ENCODE peak calls at places on chromosomes 2 and 18, in ten cellular contexts. One of them, this sample, is unnamed.

GRCh38 chr2:39109543-39109942 is 11.3 kb downstream of the SOS1 start:
- DNase-seq in fibroblast of lung: no peak
- DNase-seq in fibroblast of villous mesenchyme: no peak
- DNase-seq in HFF-Myc: no peak
- DNase-seq in endothelial cell of umbilical vein: no peak
- DNase-seq in spleen: no peak
- DNase-seq in lower leg skin: no peak
- DNase-seq in thoracic aorta: no peak
- DNase-seq in cardiac muscle cell: no peak
- DNase-seq in AG04449: no peak
- DNase-seq in this sample: no peak

GRCh38 chr2:215171151-215171550 is 32.7 kb upstream of the ABCA12 start:
- DNase-seq in fibroblast of lung: peak
- DNase-seq in fibroblast of villous mesenchyme: peak
- DNase-seq in HFF-Myc: no peak
- DNase-seq in endothelial cell of umbilical vein: no peak
- DNase-seq in spleen: no peak
- DNase-seq in lower leg skin: no peak
- DNase-seq in thoracic aorta: no peak
- DNase-seq in cardiac muscle cell: peak
- DNase-seq in AG04449: no peak
- DNase-seq in this sample: peak

GRCh38 chr18:24039666-24040065 is 25.1 kb downstream of the TTC39C start:
- DNase-seq in fibroblast of lung: no peak
- DNase-seq in fibroblast of villous mesenchyme: no peak
- DNase-seq in HFF-Myc: no peak
- DNase-seq in endothelial cell of umbilical vein: no peak
- DNase-seq in spleen: no peak
- DNase-seq in lower leg skin: no peak
- DNase-seq in thoracic aorta: no peak
- DNase-seq in cardiac muscle cell: no peak
- DNase-seq in AG04449: no peak
- DNase-seq in this sample: no peak

GRCh38 chr2:231521443-231521842 is 8.8 kb downstream of the NMUR1 start:
- DNase-seq in fibroblast of lung: no peak
- DNase-seq in fibroblast of villous mesenchyme: no peak
- DNase-seq in HFF-Myc: no peak
- DNase-seq in endothelial cell of umbilical vein: no peak
- DNase-seq in spleen: no peak
- DNase-seq in lower leg skin: no peak
- DNase-seq in thoracic aorta: no peak
- DNase-seq in cardiac muscle cell: no peak
- DNase-seq in AG04449: no peak
- DNase-seq in this sample: no peak

GRCh38 chr2:166960702-166961101 is 72.4 kb downstream of the XIRP2 start:
- DNase-seq in fibroblast of lung: no peak
- DNase-seq in fibroblast of villous mesenchyme: no peak
- DNase-seq in HFF-Myc: no peak
- DNase-seq in endothelial cell of umbilical vein: no peak
- DNase-seq in spleen: no peak
- DNase-seq in lower leg skin: no peak
- DNase-seq in thoracic aorta: no peak
- DNase-seq in cardiac muscle cell: no peak
- DNase-seq in AG04449: no peak
- DNase-seq in this sample: no peak

GRCh38 chr2:224257176-224257575 is 144.7 kb downstream of the FAM124B start:
- DNase-seq in fibroblast of lung: no peak
- DNase-seq in fibroblast of villous mesenchyme: no peak
- DNase-seq in HFF-Myc: no peak
- DNase-seq in endothelial cell of umbilical vein: no peak
- DNase-seq in spleen: no peak
- DNase-seq in lower leg skin: no peak
- DNase-seq in thoracic aorta: no peak
- DNase-seq in cardiac muscle cell: no peak
- DNase-seq in AG04449: no peak
- DNase-seq in this sample: no peak

GRCh38 chr18:74522635-74523548 is 11.4 kb upstream of the CNDP1 start:
- DNase-seq in fibroblast of lung: no peak
- DNase-seq in fibroblast of villous mesenchyme: peak
- DNase-seq in HFF-Myc: no peak
- DNase-seq in endothelial cell of umbilical vein: no peak
- DNase-seq in spleen: peak
- DNase-seq in lower leg skin: no peak
- DNase-seq in thoracic aorta: no peak
- DNase-seq in cardiac muscle cell: no peak
- DNase-seq in AG04449: no peak
- DNase-seq in this sample: no peak

GRCh38 chr2:231987088-231987788 is 25.7 kb downstream of the DIS3L2 start:
- DNase-seq in fibroblast of lung: peak
- DNase-seq in fibroblast of villous mesenchyme: peak
- DNase-seq in HFF-Myc: no peak
- DNase-seq in endothelial cell of umbilical vein: no peak
- DNase-seq in spleen: no peak
- DNase-seq in lower leg skin: no peak
- DNase-seq in thoracic aorta: no peak
- DNase-seq in cardiac muscle cell: peak
- DNase-seq in AG04449: no peak
- DNase-seq in this sample: no peak

GRCh38 chr2:69572640-69573039 is 70.9 kb downstream of the AAK1 start:
- DNase-seq in fibroblast of lung: peak
- DNase-seq in fibroblast of villous mesenchyme: peak
- DNase-seq in HFF-Myc: no peak
- DNase-seq in endothelial cell of umbilical vein: peak
- DNase-seq in spleen: no peak
- DNase-seq in lower leg skin: no peak
- DNase-seq in thoracic aorta: no peak
- DNase-seq in cardiac muscle cell: peak
- DNase-seq in AG04449: no peak
- DNase-seq in this sample: no peak

GRCh38 chr18:49842656-49843055 is 29.3 kb upstream of the ACAA2 start:
- DNase-seq in fibroblast of lung: no peak
- DNase-seq in fibroblast of villous mesenchyme: no peak
- DNase-seq in HFF-Myc: no peak
- DNase-seq in endothelial cell of umbilical vein: no peak
- DNase-seq in spleen: no peak
- DNase-seq in lower leg skin: no peak
- DNase-seq in thoracic aorta: no peak
- DNase-seq in cardiac muscle cell: no peak
- DNase-seq in AG04449: no peak
- DNase-seq in this sample: no peak

GRCh38 chr2:187188783-187189631 is 259.0 kb downstream of the CALCRL start:
- DNase-seq in fibroblast of lung: peak
- DNase-seq in fibroblast of villous mesenchyme: no peak
- DNase-seq in HFF-Myc: no peak
- DNase-seq in endothelial cell of umbilical vein: peak
- DNase-seq in spleen: no peak
- DNase-seq in lower leg skin: no peak
- DNase-seq in thoracic aorta: no peak
- DNase-seq in cardiac muscle cell: no peak
- DNase-seq in AG04449: no peak
- DNase-seq in this sample: no peak

GRCh38 chr2:86039963-86040655 is 65.6 kb downstream of the POLR1A start:
- DNase-seq in fibroblast of lung: no peak
- DNase-seq in fibroblast of villous mesenchyme: no peak
- DNase-seq in HFF-Myc: no peak
- DNase-seq in endothelial cell of umbilical vein: no peak
- DNase-seq in spleen: peak
- DNase-seq in lower leg skin: no peak
- DNase-seq in thoracic aorta: no peak
- DNase-seq in cardiac muscle cell: no peak
- DNase-seq in AG04449: no peak
- DNase-seq in this sample: no peak

GRCh38 chr2:237665713-237666143 is 38.3 kb downstream of the LRRFIP1 start:
- DNase-seq in fibroblast of lung: no peak
- DNase-seq in fibroblast of villous mesenchyme: no peak
- DNase-seq in HFF-Myc: no peak
- DNase-seq in endothelial cell of umbilical vein: no peak
- DNase-seq in spleen: no peak
- DNase-seq in lower leg skin: no peak
- DNase-seq in thoracic aorta: no peak
- DNase-seq in cardiac muscle cell: no peak
- DNase-seq in AG04449: no peak
- DNase-seq in this sample: no peak

GRCh38 chr2:200318940-200319435 is 12.5 kb downstream of the SPATS2L start:
- DNase-seq in fibroblast of lung: no peak
- DNase-seq in fibroblast of villous mesenchyme: no peak
- DNase-seq in HFF-Myc: no peak
- DNase-seq in endothelial cell of umbilical vein: no peak
- DNase-seq in spleen: no peak
- DNase-seq in lower leg skin: no peak
- DNase-seq in thoracic aorta: no peak
- DNase-seq in cardiac muscle cell: no peak
- DNase-seq in AG04449: no peak
- DNase-seq in this sample: no peak

GRCh38 chr2:237723613-237724012 is 75.0 kb upstream of the RBM44 start:
- DNase-seq in fibroblast of lung: peak
- DNase-seq in fibroblast of villous mesenchyme: peak
- DNase-seq in HFF-Myc: peak
- DNase-seq in endothelial cell of umbilical vein: no peak
- DNase-seq in spleen: no peak
- DNase-seq in lower leg skin: no peak
- DNase-seq in thoracic aorta: no peak
- DNase-seq in cardiac muscle cell: no peak
- DNase-seq in AG04449: no peak
- DNase-seq in this sample: no peak

DNA sequence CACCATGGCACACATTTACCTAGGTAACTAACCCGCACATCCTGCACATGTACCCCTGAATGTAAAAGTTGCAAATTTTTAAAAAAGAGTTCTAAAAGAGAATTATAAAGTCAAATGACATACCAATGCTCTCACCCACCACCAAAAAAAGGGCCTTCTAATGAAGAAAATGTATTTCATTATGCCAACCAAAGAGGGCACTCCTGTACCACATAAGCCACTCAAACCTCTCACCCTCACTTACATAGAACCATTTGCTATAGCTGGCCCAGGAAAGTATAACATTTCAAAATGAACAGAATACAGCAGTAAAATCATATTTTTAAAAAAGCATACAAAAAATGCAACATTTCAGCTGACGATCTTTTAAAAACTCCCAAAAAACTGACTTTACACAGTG is 241.5 kb upstream of the PKDCC start:
- DNase-seq in fibroblast of lung: no peak
- DNase-seq in fibroblast of villous mesenchyme: no peak
- DNase-seq in HFF-Myc: no peak
- DNase-seq in endothelial cell of umbilical vein: no peak
- DNase-seq in spleen: no peak
- DNase-seq in lower leg skin: no peak
- DNase-seq in thoracic aorta: no peak
- DNase-seq in cardiac muscle cell: no peak
- DNase-seq in AG04449: no peak
- DNase-seq in this sample: no peak
- TF ChIP-seq CTCF in fibroblast of lung: no peak
- TF ChIP-seq CTCF in fibroblast of villous mesenchyme: no peak
- TF ChIP-seq CTCF in HFF-Myc: no peak
- TF ChIP-seq CTCF in endothelial cell of umbilical vein: no peak
- TF ChIP-seq CTCF in spleen: no peak
- TF ChIP-seq CTCF in lower leg skin: no peak
- TF ChIP-seq CTCF in thoracic aorta: no peak
- TF ChIP-seq CTCF in cardiac muscle cell: no peak
- TF ChIP-seq CTCF in AG04449: no peak
- TF ChIP-seq CTCF in this sample: no peak

DNA sequence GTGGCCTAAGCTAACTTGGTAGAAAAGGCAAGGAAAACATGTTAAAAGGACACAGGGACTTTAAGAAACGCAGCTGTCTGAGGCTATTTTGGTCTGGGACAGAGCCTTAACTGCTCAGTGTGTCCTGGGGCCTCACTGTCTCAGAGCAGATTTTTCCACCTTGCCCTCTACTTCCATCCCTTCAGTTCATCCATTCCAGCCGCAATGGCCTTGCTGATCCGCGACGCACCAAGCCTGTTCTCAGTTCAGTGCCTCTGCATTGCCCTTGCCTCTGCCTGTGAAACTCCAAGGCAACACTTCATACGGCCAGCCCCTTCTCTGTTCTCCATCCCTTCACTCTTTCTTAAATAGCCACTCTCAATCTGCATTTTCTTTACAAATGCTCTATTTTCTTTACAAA is 115.0 kb upstream of the OSR1 start:
- DNase-seq in fibroblast of lung: no peak
- DNase-seq in fibroblast of villous mesenchyme: no peak
- DNase-seq in HFF-Myc: no peak
- DNase-seq in endothelial cell of umbilical vein: no peak
- DNase-seq in spleen: no peak
- DNase-seq in lower leg skin: no peak
- DNase-seq in thoracic aorta: no peak
- DNase-seq in cardiac muscle cell: no peak
- DNase-seq in AG04449: no peak
- DNase-seq in this sample: no peak
- H3K4me3 ChIP-seq in fibroblast of lung: no peak
- H3K4me3 ChIP-seq in fibroblast of villous mesenchyme: no peak
- H3K4me3 ChIP-seq in HFF-Myc: no peak
- H3K4me3 ChIP-seq in endothelial cell of umbilical vein: no peak
- H3K4me3 ChIP-seq in spleen: no peak
- H3K4me3 ChIP-seq in lower leg skin: no peak
- H3K4me3 ChIP-seq in thoracic aorta: no peak
- H3K4me3 ChIP-seq in cardiac muscle cell: no peak
- H3K4me3 ChIP-seq in AG04449: no peak
- H3K4me3 ChIP-seq in this sample: no peak

DNA sequence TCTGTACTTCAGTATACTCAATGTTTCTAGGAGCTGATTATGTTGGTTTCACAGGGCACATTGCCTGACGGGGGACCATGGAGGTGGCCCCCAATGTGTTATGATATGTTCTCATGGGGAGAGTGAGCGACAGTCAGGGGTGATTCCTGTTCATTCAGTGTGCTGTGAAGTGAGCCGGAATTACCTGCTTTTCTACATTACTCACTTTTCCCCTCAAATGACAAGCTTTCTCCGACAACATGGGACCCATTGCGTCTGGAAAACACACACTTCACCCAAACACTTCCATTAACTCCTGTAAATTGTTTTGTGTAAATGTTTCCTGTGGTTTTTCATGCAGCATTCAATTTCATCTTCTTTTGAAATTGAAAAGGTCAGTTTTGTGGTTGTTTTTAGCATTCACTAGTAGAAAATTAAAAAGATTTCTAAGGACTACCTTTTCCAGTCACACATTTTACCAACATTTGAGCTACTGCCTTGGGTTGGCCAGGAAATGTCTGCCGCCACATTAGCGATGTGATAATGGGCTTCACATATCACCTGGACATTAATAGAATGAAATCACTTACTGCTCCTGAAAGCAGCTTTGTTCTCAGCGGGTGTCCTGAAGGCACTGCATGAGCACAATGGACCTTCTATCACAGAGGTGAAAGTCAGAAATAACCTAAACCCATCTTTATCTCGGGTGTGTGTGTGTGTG is 406.5 kb downstream of the MTX2 start:
- DNase-seq in fibroblast of lung: no peak
- DNase-seq in fibroblast of villous mesenchyme: no peak
- DNase-seq in HFF-Myc: no peak
- DNase-seq in endothelial cell of umbilical vein: no peak
- DNase-seq in spleen: no peak
- DNase-seq in lower leg skin: no peak
- DNase-seq in thoracic aorta: no peak
- DNase-seq in cardiac muscle cell: no peak
- DNase-seq in AG04449: no peak
- DNase-seq in this sample: no peak
- TF ChIP-seq CTCF in fibroblast of lung: no peak
- TF ChIP-seq CTCF in fibroblast of villous mesenchyme: no peak
- TF ChIP-seq CTCF in HFF-Myc: no peak
- TF ChIP-seq CTCF in endothelial cell of umbilical vein: no peak
- TF ChIP-seq CTCF in spleen: no peak
- TF ChIP-seq CTCF in lower leg skin: no peak
- TF ChIP-seq CTCF in thoracic aorta: no peak
- TF ChIP-seq CTCF in cardiac muscle cell: no peak
- TF ChIP-seq CTCF in AG04449: no peak
- TF ChIP-seq CTCF in this sample: no peak

GRCh38 chr2:230007931-230008707 is 60.6 kb downstream of the SLC16A14 start:
- DNase-seq in fibroblast of lung: peak
- DNase-seq in fibroblast of villous mesenchyme: peak
- DNase-seq in HFF-Myc: peak
- DNase-seq in endothelial cell of umbilical vein: peak
- DNase-seq in spleen: peak
- DNase-seq in lower leg skin: peak
- DNase-seq in thoracic aorta: peak
- DNase-seq in cardiac muscle cell: peak
- DNase-seq in AG04449: no peak
- DNase-seq in this sample: peak
- H3K4me3 ChIP-seq in fibroblast of lung: peak
- H3K4me3 ChIP-seq in fibroblast of villous mesenchyme: no peak
- H3K4me3 ChIP-seq in HFF-Myc: no peak
- H3K4me3 ChIP-seq in endothelial cell of umbilical vein: no peak
- H3K4me3 ChIP-seq in spleen: no peak
- H3K4me3 ChIP-seq in lower leg skin: no peak
- H3K4me3 ChIP-seq in thoracic aorta: peak
- H3K4me3 ChIP-seq in cardiac muscle cell: no peak
- H3K4me3 ChIP-seq in AG04449: no peak
- H3K4me3 ChIP-seq in this sample: no peak